ENCODE peak calls at places on chromosomes 5 and 9, in four cellular contexts. H is GM12878, T is HepG2, P is WTC11. V is an unnamed sample.

GRCh38 chr5:173143567-173143966 is 764 bp upstream of the BNIP1 start:
- DNase-seq in H (no peak), T (no peak), P (no peak), V (peak)

GRCh38 chr9:114784721-114785253 is 21.1 kb downstream of the TNFSF15 start:
- DNase-seq in H (no peak), T (no peak), P (no peak), V (no peak)

GRCh38 chr9:69093471-69094103 is 58.0 kb downstream of the FXN start:
- DNase-seq in H (no peak), T (no peak), P (no peak), V (no peak)

GRCh38 chr5:110631236-110631635 is 95.2 kb downstream of the TMEM232 start:
- DNase-seq in H (no peak), T (no peak), P (no peak), V (no peak)

GRCh38 chr5:108143581-108143980 is 238.3 kb downstream of the FBXL17 start:
- DNase-seq in H (no peak), T (no peak), P (no peak), V (no peak)

GRCh38 chr9:20031836-20032235 is 243.0 kb upstream of the SLC24A2 start:
- DNase-seq in H (no peak), T (no peak), P (no peak), V (no peak)

GRCh38 chr5:34703767-34704324 is 47.7 kb downstream of the RAI14 start:
- DNase-seq in H (no peak), T (no peak), P (peak), V (no peak)

GRCh38 chr5:149002053-149002452 is 60.8 kb downstream of the SH3TC2 start:
- DNase-seq in H (no peak), T (peak), P (no peak), V (no peak)

GRCh38 chr9:121312169-121312568 is 44.2 kb downstream of the GSN start:
- DNase-seq in H (no peak), T (no peak), P (no peak), V (peak)

GRCh38 chr5:112551437-112552018 is 132.5 kb upstream of the EPB41L4A start:
- DNase-seq in H (no peak), T (peak), P (no peak), V (peak)

GRCh38 chr9:38284768-38285080 is 107.8 kb upstream of the ALDH1B1 start:
- DNase-seq in H (no peak), T (no peak), P (peak), V (no peak)

GRCh38 chr9:5866276-5866675 is 24.4 kb upstream of the MLANA start:
- DNase-seq in H (no peak), T (no peak), P (no peak), V (no peak)

GRCh38 chr5:149475777-149476176 is 75.5 kb downstream of the CSNK1A1 start:
- DNase-seq in H (no peak), T (no peak), P (no peak), V (no peak)

GRCh38 chr5:1498623-1499416 is 24.9 kb downstream of the LPCAT1 start:
- DNase-seq in H (peak), T (no peak), P (no peak), V (no peak)

GRCh38 chr5:133944263-133945230 is 23.9 kb downstream of the C5orf15 start:
- DNase-seq in H (no peak), T (peak), P (peak), V (peak)

GRCh38 chr5:1830571-1831228 is 29.5 kb downstream of the NDUFS6 start:
- DNase-seq in H (no peak), T (no peak), P (no peak), V (no peak)

GRCh38 chr5:145244788-145245187 is 590.4 kb downstream of the PRELID2 start:
- DNase-seq in H (no peak), T (no peak), P (no peak), V (no peak)

GRCh38 chr5:138932171-138932810 is 57.2 kb upstream of the LRRTM2 start:
- DNase-seq in H (no peak), T (no peak), P (peak), V (no peak)

GRCh38 chr9:69745716-69746538 is 13.9 kb downstream of the PTAR1 start:
- DNase-seq in H (no peak), T (peak), P (no peak), V (no peak)

GRCh38 chr5:124057161-124057814 is 545.3 kb downstream of the CSNK1G3 start:
- DNase-seq in H (peak), T (no peak), P (no peak), V (no peak)

GRCh38 chr5:37791321-37791720 is 48.5 kb downstream of the GDNF start:
- DNase-seq in H (no peak), T (no peak), P (no peak), V (no peak)

GRCh38 chr9:91778031-91778430 is 172.0 kb downstream of the ROR2 start:
- DNase-seq in H (no peak), T (no peak), P (no peak), V (no peak)

GRCh38 chr5:2462026-2462691 is 289.3 kb downstream of the IRX2 start:
- DNase-seq in H (no peak), T (no peak), P (no peak), V (no peak)

GRCh38 chr9:112786834-112787520 is 36.4 kb downstream of the SNX30 start:
- DNase-seq in H (no peak), T (no peak), P (no peak), V (no peak)

GRCh38 chr5:176639208-176639607 is 8.1 kb upstream of the TSPAN17 start:
- DNase-seq in H (no peak), T (no peak), P (no peak), V (no peak)

GRCh38 chr5:38023799-38024198 is 184.0 kb upstream of the GDNF start:
- DNase-seq in H (no peak), T (peak), P (no peak), V (no peak)

GRCh38 chr5:160496784-160497183 is 75.1 kb downstream of the PTTG1 start:
- DNase-seq in H (no peak), T (no peak), P (no peak), V (no peak)

GRCh38 chr5:1831677-1832313 is 30.6 kb downstream of the NDUFS6 start:
- DNase-seq in H (no peak), T (no peak), P (peak), V (no peak)

GRCh38 chr9:113349434-113350337 is at the start of gene BSPRY:
- DNase-seq in H (no peak), T (no peak), P (peak), V (peak)

GRCh38 chr5:115599502-115599901 is 2.8 kb downstream of the TICAM2 start:
- DNase-seq in H (no peak), T (no peak), P (no peak), V (no peak)

GRCh38 chr5:136082390-136083193 is 50.1 kb upstream of the SMAD5 start:
- DNase-seq in H (no peak), T (peak), P (peak), V (peak)

GRCh38 chr5:128532776-128533175 is 5.3 kb downstream of the FBN2 start:
- DNase-seq in H (no peak), T (no peak), P (no peak), V (no peak)

GRCh38 chr5:82327961-82328360 is 49.8 kb upstream of the RPS23 start:
- DNase-seq in H (no peak), T (no peak), P (no peak), V (no peak)

GRCh38 chr5:99032234-99033013 is 103.6 kb upstream of the CHD1 start:
- DNase-seq in H (no peak), T (peak), P (peak), V (peak)

GRCh38 chr9:89247431-89248370 is 63.3 kb upstream of the CKS2 start:
- DNase-seq in H (no peak), T (no peak), P (no peak), V (no peak)

GRCh38 chr5:180130876-180131740 is 59.5 kb upstream of the RNF130 start:
- DNase-seq in H (no peak), T (no peak), P (no peak), V (no peak)

GRCh38 chr9:68507098-68507795 is 33.4 kb downstream of the TMEM252 start:
- DNase-seq in H (no peak), T (no peak), P (no peak), V (peak)

GRCh38 chr5:131209506-131210191 is 38.9 kb downstream of the LYRM7 start:
- DNase-seq in H (peak), T (no peak), P (no peak), V (no peak)

GRCh38 chr5:31194892-31195291 is 1.4 kb downstream of the CDH6 start:
- DNase-seq in H (no peak), T (no peak), P (no peak), V (no peak)
- TF ChIP-seq TCF7 in H (no peak), T (no peak), P (no peak), V (no peak)

GRCh38 chr5:32420506-32420905 is 24.0 kb downstream of the ZFR start:
- DNase-seq in H (no peak), T (no peak), P (no peak), V (no peak)
- TF ChIP-seq TCF7 in H (no peak), T (no peak), P (no peak), V (no peak)

GRCh38 chr9:136917902-136918301 is 26.6 kb downstream of the FBXW5 start:
- DNase-seq in H (no peak), T (no peak), P (no peak), V (no peak)
- TF ChIP-seq TCF7 in H (no peak), T (no peak), P (no peak), V (no peak)

DNA sequence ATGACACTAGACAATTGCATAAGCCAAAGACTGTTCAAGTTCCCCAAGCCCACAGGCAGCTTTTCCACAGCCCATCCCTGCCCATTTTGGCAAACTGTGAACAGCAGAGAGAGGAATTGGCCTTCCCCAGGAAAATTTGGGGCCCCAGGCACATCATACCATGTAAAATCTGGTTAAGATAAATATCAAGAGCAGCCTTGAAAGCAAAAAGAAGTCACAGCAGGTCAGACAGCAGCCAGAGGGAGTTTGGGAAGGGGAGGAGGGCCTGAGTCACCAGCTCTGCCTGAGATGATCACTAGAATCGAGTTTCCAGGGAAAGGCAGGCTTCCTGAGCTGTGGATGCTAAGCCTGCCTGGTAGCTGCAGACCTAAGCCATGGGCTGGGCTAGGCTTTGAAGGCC is 179.2 kb downstream of the RFK start:
- DNase-seq in H (no peak), T (no peak), P (no peak), V (no peak)
- TF ChIP-seq TCF7 in H (no peak), T (no peak), P (no peak), V (no peak)

DNA sequence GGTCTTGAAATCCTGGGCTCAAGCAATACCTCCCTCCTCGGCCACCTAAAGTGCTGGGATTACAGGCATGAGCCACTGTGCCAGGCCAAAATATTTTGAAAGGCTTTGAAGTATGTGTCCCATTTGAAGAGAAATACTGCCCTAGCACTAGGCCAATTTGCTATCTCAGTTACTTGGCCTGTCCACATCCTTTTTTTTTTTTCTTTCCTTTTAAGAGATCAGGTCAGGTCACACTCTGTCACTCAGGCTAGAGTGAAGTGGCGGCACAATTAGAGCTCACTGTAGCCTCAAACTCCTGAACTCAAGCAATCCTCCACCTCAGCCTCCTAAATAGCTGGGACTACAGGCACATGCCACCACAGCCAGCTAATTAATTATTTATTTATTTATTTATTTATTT is 84.2 kb downstream of the NR6A1 start:
- DNase-seq in H (no peak), T (no peak), P (no peak), V (no peak)
- TF ChIP-seq TCF7 in H (no peak), T (no peak), P (no peak), V (no peak)

V was measured in K562.